ENCODE peak calls at places on chromosomes 12 and 14, in five cellular contexts. J is fibroblast of mammary gland, C is NCI-H446, N is EL, D is astrocyte of the cerebellum. X is an unnamed sample.

GRCh38 chr12:111775205-111776193 is 8.8 kb downstream of the ALDH2 start:
- DNase-seq in D (no peak), N (no peak), C (peak; percentile 21), J (peak; percentile 84), X (no peak)

GRCh38 chr14:30440986-30441385 is 118.0 kb upstream of the G2E3 start:
- DNase-seq in N (no peak), D (no peak), J (peak; percentile 74), C (peak; percentile 85), X (no peak)

GRCh38 chr14:52551696-52552062 is 626 bp downstream of the TXNDC16 start:
- DNase-seq in C (no peak), D (no peak), J (peak; percentile 54), N (peak; percentile 43), X (no peak)

GRCh38 chr12:104201238-104202001 is 14.2 kb upstream of the TXNRD1 start:
- DNase-seq in N (peak; percentile 69), C (peak; percentile 47), J (peak; percentile 72), D (peak; percentile 55), X (peak; percentile 22)

GRCh38 chr14:77612011-77612620 is 4.3 kb downstream of the SPTLC2 start:
- DNase-seq in D (no peak), C (no peak), N (peak; percentile 78), J (no peak), X (no peak)

GRCh38 chr12:100437038-100437841 is 36.4 kb upstream of the NR1H4 start:
- DNase-seq in D (no peak), J (no peak), N (no peak), C (no peak), X (no peak)

GRCh38 chr12:15122349-15122748 is 98.9 kb downstream of the RERG start:
- DNase-seq in N (no peak), C (no peak), J (peak; percentile 4), D (no peak), X (no peak)

GRCh38 chr12:107369679-107370078 is 276.3 kb upstream of the CRY1 start:
- DNase-seq in D (no peak), J (no peak), C (no peak), N (no peak), X (no peak)

GRCh38 chr12:64169999-64170398 is 52.1 kb downstream of the KICS2 start:
- DNase-seq in D (no peak), N (no peak), C (no peak), J (no peak), X (no peak)

GRCh38 chr14:49972199-49972671 is 79.4 kb downstream of the ARF6 start:
- DNase-seq in J (peak; percentile 83), C (peak; percentile 67), N (peak; percentile 88), D (no peak), X (no peak)

GRCh38 chr12:48004941-48005749 is 869 bp upstream of the COL2A1 start:
- DNase-seq in N (no peak), C (no peak), D (no peak), J (no peak), X (no peak)

GRCh38 chr12:32483499-32483898 is 84.1 kb downstream of the FGD4 start:
- DNase-seq in J (no peak), N (no peak), D (no peak), C (peak; percentile 46), X (no peak)

GRCh38 chr14:21467620-21468019 is 9.1 kb downstream of the RAB2B start:
- DNase-seq in D (peak; percentile 89), C (peak; percentile 49), J (peak; percentile 91), N (peak; percentile 92), X (no peak)

GRCh38 chr12:49705479-49706267 is 1.5 kb downstream of the FMNL3 start:
- DNase-seq in C (no peak), D (peak; percentile 53), J (peak; percentile 80), N (peak; percentile 90), X (no peak)

GRCh38 chr14:100138955-100139354 is 20.5 kb downstream of the DEGS2 start:
- DNase-seq in N (no peak), D (no peak), J (no peak), C (no peak), X (no peak)

GRCh38 chr12:49225551-49226166 is 36.8 kb upstream of the TUBA1A start:
- DNase-seq in N (peak; percentile 42), D (no peak), J (peak; percentile 63), C (peak; percentile 8), X (no peak)

GRCh38 chr14:90239139-90239538 is 17.2 kb upstream of the PSMC1 start:
- DNase-seq in N (peak; percentile 3), C (no peak), D (no peak), J (no peak), X (no peak)

GRCh38 chr12:68224613-68225285 is 861 bp downstream of the IL26 start:
- DNase-seq in C (no peak), N (peak; percentile 75), D (peak; percentile 34), J (peak; percentile 65), X (no peak)

GRCh38 chr14:98956181-98956580 is 315.8 kb downstream of the BCL11B start:
- DNase-seq in D (no peak), J (no peak), C (no peak), N (no peak), X (no peak)

GRCh38 chr14:85947461-85947860 is 417.5 kb downstream of the FLRT2 start:
- DNase-seq in J (no peak), C (no peak), D (no peak), N (no peak), X (no peak)

GRCh38 chr12:44876554-44877275 is 600 bp upstream of the NELL2 start:
- DNase-seq in C (peak; percentile 74), D (no peak), N (peak; percentile 5), J (peak; percentile 12), X (peak; percentile 30)

GRCh38 chr12:118185602-118186397 is 49.9 kb downstream of the PEBP1 start:
- DNase-seq in N (no peak), D (no peak), C (no peak), J (no peak), X (no peak)

GRCh38 chr14:105488781-105489606 is 2.1 kb upstream of the TEDC1 start:
- DNase-seq in J (no peak), C (no peak), N (no peak), D (no peak), X (no peak)

GRCh38 chr14:56522403-56522802 is 57.2 kb upstream of the TMEM260 start:
- DNase-seq in N (no peak), C (no peak), D (no peak), J (no peak), X (no peak)

GRCh38 chr12:74185360-74185759 is 352.3 kb upstream of the ATXN7L3B start:
- DNase-seq in D (no peak), J (no peak), C (no peak), N (no peak), X (no peak)

GRCh38 chr12:41034686-41035085 is 153.4 kb upstream of the PDZRN4 start:
- DNase-seq in N (no peak), C (no peak), J (peak; percentile 60), D (peak; percentile 51), X (no peak)

GRCh38 chr12:11717533-11717961 is 68.1 kb downstream of the ETV6 start:
- DNase-seq in N (peak; percentile 40), D (no peak), C (no peak), J (peak; percentile 84), X (no peak)

GRCh38 chr12:50542448-50542847 is 37.7 kb downstream of the DIP2B start:
- DNase-seq in N (no peak), D (no peak), J (peak; percentile 39), C (no peak), X (no peak)

GRCh38 chr12:31524791-31525495 is 66.0 kb downstream of the DENND5B start:
- DNase-seq in N (peak; percentile 62), D (no peak), J (peak; percentile 87), C (no peak), X (no peak)

GRCh38 chr12:50073206-50073605 is 11.9 kb upstream of the SMARCD1 start:
- DNase-seq in J (no peak), D (no peak), N (no peak), C (no peak), X (no peak)

X was measured in activated gamma-delta T cell treated with anti-CD3 and anti-CD28 coated beads, Interleukin-2, amount 50 U/mL, for 16 hours.